ENCODE peak calls at places on chromosomes 12 and 14, in eight cellular contexts. D is left ventricle myocardium inferior; B is neuronal stem cell; V is naive thymus-derived CD4-positive, alpha-beta T cell; N is AG04450; Z is breast epithelium; I is heart left ventricle; S is HL-60. G is an unnamed sample.

GRCh38 chr12:124758266-124759200 is 105.1 kb downstream of the SCARB1 start:
- DNase-seq in Z (no peak), I (no peak), B (no peak), D (no peak), S (no peak), N (no peak), V (no peak), G (no peak)

GRCh38 chr12:91704446-91704845 is 441.2 kb downstream of the BTG1 start:
- DNase-seq in B (no peak), V (no peak), I (peak; percentile 7), N (no peak), D (no peak), S (no peak), Z (no peak), G (no peak)

GRCh38 chr14:87000071-87000470 is 992.9 kb downstream of the GALC start:
- DNase-seq in S (no peak), Z (no peak), D (no peak), B (no peak), V (no peak), I (no peak), N (no peak), G (no peak)

GRCh38 chr12:118680361-118680963 is 300.9 kb upstream of the SRRM4 start:
- DNase-seq in B (peak; percentile 32), I (peak; percentile 56), S (no peak), N (no peak), Z (no peak), D (peak; percentile 37), V (no peak), G (no peak)

GRCh38 chr12:62817556-62818271 is 117.2 kb downstream of the PPM1H start:
- DNase-seq in I (peak; percentile 37), S (no peak), V (no peak), Z (no peak), D (no peak), B (no peak), N (no peak), G (no peak)

GRCh38 chr14:85444685-85445084 is 85.3 kb upstream of the FLRT2 start:
- DNase-seq in Z (no peak), V (no peak), B (no peak), D (no peak), I (peak; percentile 36), S (peak; percentile 80), N (no peak), G (no peak)

GRCh38 chr12:62657363-62657632 is 190.7 kb downstream of the MON2 start:
- DNase-seq in I (no peak), Z (no peak), S (no peak), D (no peak), B (no peak), N (no peak), V (no peak), G (no peak)

GRCh38 chr12:52837341-52837741 is 3.2 kb upstream of the KRT79 start:
- DNase-seq in S (no peak), B (no peak), I (no peak), Z (no peak), V (no peak), N (peak; percentile 68), D (no peak), G (no peak)

GRCh38 chr14:67705211-67705610 is 3.5 kb downstream of the RDH12 start:
- DNase-seq in Z (no peak), V (no peak), N (no peak), S (no peak), I (no peak), D (no peak), B (no peak), G (no peak)
- H3K27ac ChIP-seq in Z (no peak overlapping the region), V (no peak overlapping the region), N (no peak overlapping the region), S (no peak overlapping the region), I (no peak overlapping the region), D (no peak overlapping the region), B (no peak overlapping the region), G (no peak overlapping the region)

GRCh38 chr12:123132951-123133619 is 17.8 kb downstream of the PITPNM2 start:
- DNase-seq in S (no peak), I (no peak), D (no peak), B (no peak), V (no peak), N (no peak), Z (no peak), G (no peak)
- H3K27ac ChIP-seq in S (no peak overlapping the region), I (no peak overlapping the region), D (no peak overlapping the region), B (no peak overlapping the region), V (peak overlapping the region; percentile 84), N (no peak overlapping the region), Z (peak overlapping the region; percentile 83), G (no peak overlapping the region)

GRCh38 chr12:92740421-92740820 is 37.6 kb downstream of the PLEKHG7 start:
- DNase-seq in Z (no peak), I (no peak), S (no peak), B (no peak), D (no peak), V (no peak), N (no peak), G (no peak)

GRCh38 chr12:92737855-92738850 is 35.4 kb downstream of the PLEKHG7 start:
- DNase-seq in D (no peak), B (no peak), Z (no peak), V (no peak), N (no peak), S (no peak), I (no peak), G (no peak)

GRCh38 chr12:92735131-92735721 is 32.4 kb downstream of the PLEKHG7 start:
- DNase-seq in S (no peak), Z (no peak), I (no peak), V (no peak), B (no peak), D (no peak), N (peak; percentile 54), G (no peak)

GRCh38 chr12:92736605-92737004 is 33.8 kb downstream of the PLEKHG7 start:
- DNase-seq in S (no peak), Z (no peak), I (no peak), N (no peak), D (no peak), B (no peak), V (peak; percentile 19), G (no peak)

GRCh38 chr12:92739099-92739498 is 36.3 kb downstream of the PLEKHG7 start:
- DNase-seq in Z (no peak), V (no peak), D (no peak), B (no peak), I (no peak), S (no peak), N (no peak), G (no peak)
- H3K27ac ChIP-seq in Z (no peak overlapping the region), V (no peak overlapping the region), D (no peak overlapping the region), B (no peak overlapping the region), I (no peak overlapping the region), S (no peak overlapping the region), N (no peak overlapping the region), G (no peak overlapping the region)

DNA sequence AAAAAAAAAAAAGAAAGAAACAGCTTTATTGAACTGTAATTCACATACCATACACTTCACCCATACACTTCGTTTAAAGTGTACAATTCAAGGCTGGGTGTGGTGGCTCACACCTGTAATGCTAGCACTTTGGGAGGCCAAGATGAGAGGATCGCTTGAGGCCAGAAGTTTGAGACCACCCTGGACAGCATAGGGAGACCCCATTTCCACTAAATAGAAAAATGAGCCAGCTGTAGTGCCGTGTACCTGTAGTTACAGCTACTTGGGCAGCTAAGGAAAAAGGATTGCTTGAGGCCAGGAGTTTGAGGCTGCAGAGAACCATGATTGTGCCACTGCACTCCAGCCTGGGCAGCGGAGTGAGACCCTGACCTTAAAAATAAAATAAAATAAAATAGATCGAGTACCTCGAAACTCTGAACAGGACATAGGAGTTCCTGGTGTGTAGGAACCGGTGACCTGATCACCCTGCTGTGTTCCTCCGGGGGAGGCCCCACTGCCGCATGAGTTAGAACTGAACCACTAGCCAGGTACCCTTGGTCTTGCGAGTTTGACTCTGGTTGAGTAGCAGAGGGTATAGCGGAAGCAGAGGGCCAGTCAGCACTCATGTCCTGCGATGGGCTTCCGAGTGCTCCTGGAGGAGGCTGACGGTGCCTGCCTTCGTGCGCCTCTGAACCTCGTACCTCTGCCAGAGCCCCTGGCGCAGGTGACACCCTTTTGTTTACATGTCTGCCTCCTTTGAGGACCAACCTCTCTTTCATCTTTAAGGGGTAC is 80.0 kb downstream of the B4GALNT3 start:
- DNase-seq in V (no peak), Z (no peak), I (no peak), B (no peak), S (no peak), D (no peak), N (no peak), G (no peak)
- H3K27ac ChIP-seq in V (no peak overlapping the region), Z (peak overlapping the region; percentile 43), I (peak overlapping the region; percentile 40), B (no peak overlapping the region), S (no peak overlapping the region), D (no peak overlapping the region), N (no peak overlapping the region), G (no peak overlapping the region)

DNA sequence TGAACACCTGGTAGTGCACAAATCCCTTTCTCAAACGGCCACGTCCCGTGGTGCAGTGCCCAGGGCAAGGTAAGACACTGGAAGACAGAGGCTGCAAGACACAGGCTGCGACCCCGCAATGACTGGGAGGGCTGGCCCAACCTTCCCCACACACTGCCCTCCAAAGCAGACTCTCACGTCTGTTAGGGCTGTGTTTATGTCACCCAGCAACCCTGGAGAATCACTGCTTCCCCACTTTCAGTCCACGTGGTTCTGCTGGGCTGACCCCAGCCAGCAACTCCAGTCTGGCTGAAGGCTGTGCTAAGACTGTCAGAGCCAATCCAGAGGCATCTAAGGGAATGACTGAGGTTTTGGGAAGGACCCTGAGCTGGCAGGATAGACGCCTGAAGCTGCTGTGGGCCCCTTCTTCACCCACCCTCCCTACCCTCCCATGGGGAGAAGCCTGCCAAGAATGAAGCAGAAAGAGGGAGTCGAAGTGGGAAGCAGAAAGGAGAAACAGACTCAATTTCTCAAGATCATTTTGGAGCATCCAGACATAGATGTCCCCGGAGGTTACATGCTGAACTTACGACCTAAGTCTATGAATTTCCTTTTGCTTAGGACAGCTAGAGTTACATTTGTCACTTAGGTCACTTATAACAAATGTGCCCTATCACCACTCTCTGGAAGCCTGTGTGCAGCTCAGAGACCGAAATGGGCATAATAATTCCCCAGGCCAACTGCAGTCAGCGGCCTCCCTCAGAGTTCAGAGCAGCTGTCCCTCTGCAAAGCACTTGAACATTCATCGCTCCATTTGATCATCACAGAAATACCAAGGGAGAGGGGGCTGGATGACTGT is 11.6 kb downstream of the KDM2B start:
- DNase-seq in Z (no peak), I (peak; percentile 52), B (no peak), D (peak; percentile 26), S (no peak), V (no peak), N (no peak), G (peak; percentile 69)
- H3K27ac ChIP-seq in Z (peak overlapping the region; percentile 10), I (peak overlapping the region; percentile 46), B (peak overlapping the region; percentile 24), D (peak overlapping the region; percentile 45), S (no peak overlapping the region), V (no peak overlapping the region), N (no peak overlapping the region), G (peak overlapping the region; percentile 13)

DNA sequence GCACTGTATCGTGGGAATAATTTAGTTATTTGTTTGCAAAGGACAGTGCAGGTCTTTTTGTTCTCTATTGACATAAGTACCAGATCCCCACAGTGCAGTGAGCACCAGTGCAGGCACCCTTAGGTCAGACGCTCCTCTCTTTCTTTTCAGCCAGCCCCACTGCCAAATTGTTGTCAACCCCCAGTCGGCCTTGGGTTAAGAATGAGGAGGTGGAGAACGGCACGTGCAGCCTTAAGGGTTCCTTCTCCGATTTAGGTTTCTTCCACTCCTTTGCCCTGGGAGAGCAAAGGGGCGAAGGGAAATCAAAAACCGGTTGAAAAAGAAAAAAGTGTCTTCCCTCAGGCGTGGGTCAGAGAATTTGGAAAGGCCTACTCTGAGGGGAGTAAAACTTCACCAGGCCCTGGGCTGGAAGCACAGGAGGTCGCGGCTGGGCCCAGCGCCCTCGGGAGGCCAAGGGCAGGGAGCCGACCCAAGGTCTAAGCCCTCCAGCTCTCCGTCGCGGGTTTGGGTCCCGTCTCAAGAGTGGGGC is 4.3 kb downstream of the PAX9 start:
- DNase-seq in I (no peak), V (no peak), B (no peak), D (no peak), S (no peak), N (no peak), Z (no peak), G (no peak)
- H3K27ac ChIP-seq in I (no peak overlapping the region), V (no peak overlapping the region), B (no peak overlapping the region), D (no peak overlapping the region), S (no peak overlapping the region), N (no peak overlapping the region), Z (no peak overlapping the region), G (no peak overlapping the region)

GRCh38 chr14:101559624-101560533 is 1.4 kb upstream of the DIO3 start:
- DNase-seq in V (no peak), N (no peak), B (no peak), D (peak; percentile 32), Z (no peak), I (no peak), S (no peak), G (no peak)
- H3K27ac ChIP-seq in V (no peak overlapping the region), N (no peak overlapping the region), B (no peak overlapping the region), D (peak overlapping the region; percentile 31), Z (peak overlapping the region; percentile 17), I (no peak overlapping the region), S (no peak overlapping the region), G (peak overlapping the region; percentile 71)

G was measured in upper lobe of right lung.